ENCODE peak calls at places on chromosome 6, in six cellular contexts. One of them, this sample, is unnamed.
A peak's percentile ranks its signal among the peaks of the same experiment; 100 is the strongest.

GRCh38 chr6:1575213-1576041 is 34.3 kb upstream of the FOXC1 start:
- DNase-seq in heart right ventricle: peak; percentile 54
- DNase-seq in IMR-90: peak; percentile 49
- DNase-seq in bronchial epithelial cell: no peak
- DNase-seq in ovary: peak; percentile 66
- DNase-seq in fibroblast of pulmonary artery: peak; percentile 59
- DNase-seq in this sample: peak; percentile 60

GRCh38 chr6:145151624-145152023 is 583.7 kb downstream of the EPM2A start:
- DNase-seq in fibroblast of pulmonary artery: peak; percentile 15
- DNase-seq in IMR-90: peak; percentile 5
- DNase-seq in bronchial epithelial cell: no peak
- DNase-seq in ovary: no peak
- DNase-seq in heart right ventricle: no peak
- DNase-seq in this sample: peak; percentile 5

GRCh38 chr6:108036884-108037283 is 37.7 kb downstream of the OSTM1 start:
- DNase-seq in heart right ventricle: no peak
- DNase-seq in ovary: no peak
- DNase-seq in IMR-90: no peak
- DNase-seq in fibroblast of pulmonary artery: no peak
- DNase-seq in bronchial epithelial cell: no peak
- DNase-seq in this sample: no peak

GRCh38 chr6:19433101-19433500 is 404.1 kb upstream of the ID4 start:
- DNase-seq in IMR-90: no peak
- DNase-seq in bronchial epithelial cell: no peak
- DNase-seq in fibroblast of pulmonary artery: peak; percentile 26
- DNase-seq in heart right ventricle: no peak
- DNase-seq in ovary: no peak
- DNase-seq in this sample: peak; percentile 24

GRCh38 chr6:5157744-5158143 is 72.6 kb downstream of the PPP1R3G start:
- DNase-seq in IMR-90: no peak
- DNase-seq in bronchial epithelial cell: no peak
- DNase-seq in ovary: no peak
- DNase-seq in heart right ventricle: no peak
- DNase-seq in fibroblast of pulmonary artery: no peak
- DNase-seq in this sample: no peak

GRCh38 chr6:14450133-14451040 is 332.8 kb downstream of the CD83 start:
- DNase-seq in IMR-90: peak; percentile 21
- DNase-seq in fibroblast of pulmonary artery: no peak
- DNase-seq in heart right ventricle: no peak
- DNase-seq in bronchial epithelial cell: peak; percentile 15
- DNase-seq in ovary: no peak
- DNase-seq in this sample: no peak

GRCh38 chr6:149078383-149078782 is 239.1 kb upstream of the TAB2 start:
- DNase-seq in fibroblast of pulmonary artery: no peak
- DNase-seq in heart right ventricle: no peak
- DNase-seq in bronchial epithelial cell: no peak
- DNase-seq in ovary: no peak
- DNase-seq in IMR-90: no peak
- DNase-seq in this sample: no peak

GRCh38 chr6:13673368-13673767 is 38.3 kb downstream of the RANBP9 start:
- DNase-seq in IMR-90: no peak
- DNase-seq in bronchial epithelial cell: no peak
- DNase-seq in ovary: no peak
- DNase-seq in fibroblast of pulmonary artery: no peak
- DNase-seq in heart right ventricle: no peak
- DNase-seq in this sample: no peak

GRCh38 chr6:710601-711571 is 17.9 kb upstream of the EXOC2 start:
- DNase-seq in IMR-90: peak; percentile 79
- DNase-seq in heart right ventricle: peak; percentile 59
- DNase-seq in bronchial epithelial cell: peak; percentile 35
- DNase-seq in fibroblast of pulmonary artery: peak; percentile 67
- DNase-seq in ovary: peak; percentile 58
- DNase-seq in this sample: peak; percentile 65

GRCh38 chr6:44339763-44340625 is 2.5 kb upstream of the SPATS1 start:
- DNase-seq in bronchial epithelial cell: peak; percentile 95
- DNase-seq in heart right ventricle: no peak
- DNase-seq in IMR-90: peak; percentile 67
- DNase-seq in fibroblast of pulmonary artery: peak; percentile 10
- DNase-seq in ovary: no peak
- DNase-seq in this sample: peak; percentile 75

GRCh38 chr6:64439274-64439673 is 803.7 kb downstream of the PHF3 start:
- DNase-seq in IMR-90: no peak
- DNase-seq in heart right ventricle: no peak
- DNase-seq in fibroblast of pulmonary artery: peak; percentile 4
- DNase-seq in bronchial epithelial cell: peak; percentile 69
- DNase-seq in ovary: no peak
- DNase-seq in this sample: no peak

GRCh38 chr6:143465546-143465945 is 14.9 kb downstream of the PEX3 start:
- DNase-seq in heart right ventricle: no peak
- DNase-seq in IMR-90: no peak
- DNase-seq in ovary: no peak
- DNase-seq in fibroblast of pulmonary artery: peak; percentile 50
- DNase-seq in bronchial epithelial cell: no peak
- DNase-seq in this sample: peak; percentile 56

GRCh38 chr6:152980656-152981055 is 2.2 kb downstream of the FBXO5 start:
- DNase-seq in ovary: no peak
- DNase-seq in fibroblast of pulmonary artery: no peak
- DNase-seq in heart right ventricle: no peak
- DNase-seq in bronchial epithelial cell: no peak
- DNase-seq in IMR-90: no peak
- DNase-seq in this sample: no peak

GRCh38 chr6:152976749-152977148 is 6.1 kb downstream of the FBXO5 start:
- DNase-seq in IMR-90: no peak
- DNase-seq in fibroblast of pulmonary artery: peak; percentile 61
- DNase-seq in ovary: no peak
- DNase-seq in heart right ventricle: no peak
- DNase-seq in bronchial epithelial cell: no peak
- DNase-seq in this sample: peak; percentile 39

GRCh38 chr6:152981219-152981618 is 1.6 kb downstream of the FBXO5 start:
- DNase-seq in heart right ventricle: no peak
- DNase-seq in ovary: no peak
- DNase-seq in IMR-90: no peak
- DNase-seq in bronchial epithelial cell: no peak
- DNase-seq in fibroblast of pulmonary artery: no peak
- DNase-seq in this sample: no peak

GRCh38 chr6:152978058-152978457 is 4.8 kb downstream of the FBXO5 start:
- DNase-seq in ovary: no peak
- DNase-seq in heart right ventricle: no peak
- DNase-seq in IMR-90: peak; percentile 46
- DNase-seq in fibroblast of pulmonary artery: no peak
- DNase-seq in bronchial epithelial cell: no peak
- DNase-seq in this sample: no peak

GRCh38 chr6:152979116-152979515 is 3.7 kb downstream of the FBXO5 start:
- DNase-seq in ovary: no peak
- DNase-seq in heart right ventricle: no peak
- DNase-seq in bronchial epithelial cell: peak; percentile 24
- DNase-seq in fibroblast of pulmonary artery: no peak
- DNase-seq in IMR-90: no peak
- DNase-seq in this sample: no peak
- H3K4me3 ChIP-seq in ovary: no peak overlapping the region
- H3K4me3 ChIP-seq in heart right ventricle: no peak overlapping the region
- H3K4me3 ChIP-seq in bronchial epithelial cell: no peak overlapping the region
- H3K4me3 ChIP-seq in fibroblast of pulmonary artery: no peak overlapping the region
- H3K4me3 ChIP-seq in IMR-90: no peak overlapping the region
- H3K4me3 ChIP-seq in this sample: no peak overlapping the region

GRCh38 chr6:35554811-35555210 is 42.1 kb upstream of the TULP1 start:
- DNase-seq in bronchial epithelial cell: no peak
- DNase-seq in heart right ventricle: no peak
- DNase-seq in IMR-90: no peak
- DNase-seq in ovary: no peak
- DNase-seq in fibroblast of pulmonary artery: no peak
- DNase-seq in this sample: no peak

GRCh38 chr6:35547666-35548065 is 35.0 kb upstream of the TULP1 start:
- DNase-seq in heart right ventricle: no peak
- DNase-seq in bronchial epithelial cell: no peak
- DNase-seq in ovary: no peak
- DNase-seq in fibroblast of pulmonary artery: peak; percentile 52
- DNase-seq in IMR-90: no peak
- DNase-seq in this sample: peak; percentile 52

GRCh38 chr6:35553309-35553708 is 40.6 kb upstream of the TULP1 start:
- DNase-seq in bronchial epithelial cell: no peak
- DNase-seq in fibroblast of pulmonary artery: no peak
- DNase-seq in IMR-90: no peak
- DNase-seq in heart right ventricle: no peak
- DNase-seq in ovary: no peak
- DNase-seq in this sample: no peak

GRCh38 chr6:35550437-35550836 is 37.7 kb upstream of the TULP1 start:
- DNase-seq in heart right ventricle: no peak
- DNase-seq in IMR-90: no peak
- DNase-seq in fibroblast of pulmonary artery: no peak
- DNase-seq in ovary: no peak
- DNase-seq in bronchial epithelial cell: no peak
- DNase-seq in this sample: no peak

GRCh38 chr6:35552285-35552917 is 39.7 kb upstream of the TULP1 start:
- DNase-seq in heart right ventricle: no peak
- DNase-seq in IMR-90: peak; percentile 35
- DNase-seq in bronchial epithelial cell: peak; percentile 48
- DNase-seq in ovary: no peak
- DNase-seq in fibroblast of pulmonary artery: peak; percentile 63
- DNase-seq in this sample: no peak
- TF ChIP-seq CTCF in heart right ventricle: peak; percentile 51
- TF ChIP-seq CTCF in IMR-90: peak; percentile 67
- TF ChIP-seq CTCF in bronchial epithelial cell: peak; percentile 85
- TF ChIP-seq CTCF in ovary: peak; percentile 8
- TF ChIP-seq CTCF in fibroblast of pulmonary artery: peak; percentile 92
- TF ChIP-seq CTCF in this sample: peak; percentile 94

DNA sequence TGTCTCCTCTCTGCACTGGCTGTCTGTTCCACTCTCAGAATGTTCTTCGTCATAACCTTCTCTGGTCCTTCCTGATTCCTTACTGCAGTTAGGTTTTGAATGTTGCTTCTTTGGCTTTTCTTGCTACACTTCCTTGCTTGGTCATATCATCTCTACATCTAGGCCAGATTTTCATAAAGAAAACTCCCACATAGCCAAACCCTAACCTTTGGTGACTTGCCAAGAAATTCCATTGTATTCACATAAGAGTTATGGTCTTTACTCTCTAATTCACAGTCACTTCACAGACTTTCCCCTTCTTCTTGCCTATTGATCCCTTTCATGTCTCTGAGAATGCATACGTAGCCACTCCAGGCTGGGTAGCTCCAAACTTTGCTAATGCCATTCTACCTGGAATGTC is 41.9 kb upstream of the SIM1 start:
- DNase-seq in ovary: no peak
- DNase-seq in heart right ventricle: no peak
- DNase-seq in bronchial epithelial cell: no peak
- DNase-seq in IMR-90: peak; percentile 64
- DNase-seq in fibroblast of pulmonary artery: peak; percentile 60
- DNase-seq in this sample: peak; percentile 37
- H3K4me3 ChIP-seq in ovary: no peak overlapping the region
- H3K4me3 ChIP-seq in heart right ventricle: no peak overlapping the region
- H3K4me3 ChIP-seq in bronchial epithelial cell: no peak overlapping the region
- H3K4me3 ChIP-seq in IMR-90: no peak overlapping the region
- H3K4me3 ChIP-seq in fibroblast of pulmonary artery: no peak overlapping the region
- H3K4me3 ChIP-seq in this sample: no peak overlapping the region

GRCh38 chr6:118768904-118769325 is 117.5 kb upstream of the CEP85L start:
- DNase-seq in bronchial epithelial cell: peak; percentile 86
- DNase-seq in ovary: no peak
- DNase-seq in fibroblast of pulmonary artery: peak; percentile 24
- DNase-seq in IMR-90: no peak
- DNase-seq in heart right ventricle: no peak
- DNase-seq in this sample: no peak
- TF ChIP-seq CTCF in bronchial epithelial cell: no peak
- TF ChIP-seq CTCF in ovary: no peak
- TF ChIP-seq CTCF in fibroblast of pulmonary artery: no peak
- TF ChIP-seq CTCF in IMR-90: no peak
- TF ChIP-seq CTCF in heart right ventricle: no peak
- TF ChIP-seq CTCF in this sample: no peak

GRCh38 chr6:109052852-109053251 is 41.8 kb downstream of the SESN1 start:
- DNase-seq in IMR-90: no peak
- DNase-seq in fibroblast of pulmonary artery: no peak
- DNase-seq in ovary: no peak
- DNase-seq in heart right ventricle: no peak
- DNase-seq in bronchial epithelial cell: no peak
- DNase-seq in this sample: no peak

GRCh38 chr6:109050012-109050411 is 44.6 kb downstream of the SESN1 start:
- DNase-seq in fibroblast of pulmonary artery: no peak
- DNase-seq in IMR-90: no peak
- DNase-seq in ovary: no peak
- DNase-seq in heart right ventricle: no peak
- DNase-seq in bronchial epithelial cell: peak; percentile 84
- DNase-seq in this sample: no peak

GRCh38 chr6:109050447-109051102 is 44.1 kb downstream of the SESN1 start:
- DNase-seq in fibroblast of pulmonary artery: no peak
- DNase-seq in bronchial epithelial cell: no peak
- DNase-seq in ovary: no peak
- DNase-seq in heart right ventricle: no peak
- DNase-seq in IMR-90: no peak
- DNase-seq in this sample: no peak

GRCh38 chr6:109052015-109052651 is 42.5 kb downstream of the SESN1 start:
- DNase-seq in bronchial epithelial cell: no peak
- DNase-seq in fibroblast of pulmonary artery: no peak
- DNase-seq in heart right ventricle: no peak
- DNase-seq in ovary: no peak
- DNase-seq in IMR-90: no peak
- DNase-seq in this sample: no peak

DNA sequence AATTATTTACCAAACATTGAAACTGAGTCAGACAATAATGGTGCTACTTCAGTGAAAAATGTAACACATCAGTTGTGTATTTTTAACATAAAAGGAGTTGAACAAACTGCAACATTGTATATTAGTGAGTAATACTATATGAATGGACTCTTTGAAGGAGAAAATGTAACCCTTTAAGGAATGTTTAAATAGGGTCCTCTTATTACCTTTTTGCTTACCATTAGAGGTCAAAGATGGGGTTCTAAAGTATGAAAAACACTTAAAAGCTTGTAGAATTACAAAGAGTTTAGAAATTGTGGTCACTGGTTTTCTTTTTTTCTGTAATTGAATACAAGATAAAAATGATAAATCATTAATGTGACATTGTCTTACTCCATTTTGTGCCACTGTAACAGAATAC is 43.3 kb downstream of the SESN1 start:
- DNase-seq in IMR-90: peak; percentile 55
- DNase-seq in fibroblast of pulmonary artery: no peak
- DNase-seq in heart right ventricle: no peak
- DNase-seq in bronchial epithelial cell: no peak
- DNase-seq in ovary: no peak
- DNase-seq in this sample: no peak
- H3K4me3 ChIP-seq in IMR-90: no peak overlapping the region
- H3K4me3 ChIP-seq in fibroblast of pulmonary artery: no peak overlapping the region
- H3K4me3 ChIP-seq in heart right ventricle: no peak overlapping the region
- H3K4me3 ChIP-seq in bronchial epithelial cell: no peak overlapping the region
- H3K4me3 ChIP-seq in ovary: no peak overlapping the region
- H3K4me3 ChIP-seq in this sample: no peak overlapping the region

GRCh38 chr6:100370265-100370664 is 94.5 kb downstream of the SIM1 start:
- DNase-seq in heart right ventricle: no peak
- DNase-seq in ovary: no peak
- DNase-seq in IMR-90: no peak
- DNase-seq in fibroblast of pulmonary artery: no peak
- DNase-seq in bronchial epithelial cell: no peak
- DNase-seq in this sample: peak; percentile 27
- TF ChIP-seq CTCF in heart right ventricle: no peak
- TF ChIP-seq CTCF in ovary: no peak
- TF ChIP-seq CTCF in IMR-90: peak; percentile 18
- TF ChIP-seq CTCF in fibroblast of pulmonary artery: peak; percentile 25
- TF ChIP-seq CTCF in bronchial epithelial cell: no peak
- TF ChIP-seq CTCF in this sample: peak; percentile 18

GRCh38 chr6:137731960-137732616 is 135.0 kb upstream of the TNFAIP3 start:
- DNase-seq in ovary: no peak
- DNase-seq in heart right ventricle: no peak
- DNase-seq in IMR-90: peak; percentile 67
- DNase-seq in bronchial epithelial cell: peak; percentile 89
- DNase-seq in fibroblast of pulmonary artery: peak; percentile 89
- DNase-seq in this sample: peak; percentile 93
- H3K4me3 ChIP-seq in ovary: no peak overlapping the region
- H3K4me3 ChIP-seq in heart right ventricle: no peak overlapping the region
- H3K4me3 ChIP-seq in IMR-90: no peak overlapping the region
- H3K4me3 ChIP-seq in bronchial epithelial cell: no peak overlapping the region
- H3K4me3 ChIP-seq in fibroblast of pulmonary artery: no peak overlapping the region
- H3K4me3 ChIP-seq in this sample: no peak overlapping the region

GRCh38 chr6:87277123-87277522 is 45.3 kb upstream of the SMIM8 start:
- DNase-seq in ovary: no peak
- DNase-seq in heart right ventricle: no peak
- DNase-seq in bronchial epithelial cell: peak; percentile 29
- DNase-seq in fibroblast of pulmonary artery: peak; percentile 27
- DNase-seq in IMR-90: peak; percentile 15
- DNase-seq in this sample: peak; percentile 24
- TF ChIP-seq CTCF in ovary: no peak
- TF ChIP-seq CTCF in heart right ventricle: peak; percentile 7
- TF ChIP-seq CTCF in bronchial epithelial cell: peak; percentile 14
- TF ChIP-seq CTCF in fibroblast of pulmonary artery: peak; percentile 15
- TF ChIP-seq CTCF in IMR-90: peak; percentile 16
- TF ChIP-seq CTCF in this sample: no peak

This sample was measured in cardiac fibroblast.